ENCODE peak calls at places on chromosomes 7 and 10, in six cellular contexts. One of them, this sample, is unnamed.

GRCh38 chr10:53108317-53108934 is 335.8 kb upstream of the MBL2 start:
- DNase-seq in cardiac muscle cell: no peak
- DNase-seq in kidney epithelial cell: no peak
- DNase-seq in RWPE2: no peak
- DNase-seq in astrocyte: no peak
- DNase-seq in PC-3: peak
- DNase-seq in this sample: no peak

GRCh38 chr7:84228526-84228925 is 33.9 kb upstream of the SEMA3A start:
- DNase-seq in cardiac muscle cell: no peak
- DNase-seq in kidney epithelial cell: no peak
- DNase-seq in RWPE2: no peak
- DNase-seq in astrocyte: no peak
- DNase-seq in PC-3: no peak
- DNase-seq in this sample: no peak

GRCh38 chr7:1706721-1707613 is 36.9 kb downstream of the ELFN1 start:
- DNase-seq in cardiac muscle cell: no peak
- DNase-seq in kidney epithelial cell: no peak
- DNase-seq in RWPE2: peak
- DNase-seq in astrocyte: no peak
- DNase-seq in PC-3: no peak
- DNase-seq in this sample: no peak

GRCh38 chr10:85610381-85611092 is 756.1 kb downstream of the GRID1 start:
- DNase-seq in cardiac muscle cell: no peak
- DNase-seq in kidney epithelial cell: no peak
- DNase-seq in RWPE2: no peak
- DNase-seq in astrocyte: no peak
- DNase-seq in PC-3: no peak
- DNase-seq in this sample: no peak

GRCh38 chr7:50554923-50555322 is 10.3 kb downstream of the DDC start:
- DNase-seq in cardiac muscle cell: no peak
- DNase-seq in kidney epithelial cell: no peak
- DNase-seq in RWPE2: no peak
- DNase-seq in astrocyte: no peak
- DNase-seq in PC-3: no peak
- DNase-seq in this sample: no peak

GRCh38 chr7:3067193-3067592 is 23.5 kb upstream of the CARD11 start:
- DNase-seq in cardiac muscle cell: no peak
- DNase-seq in kidney epithelial cell: no peak
- DNase-seq in RWPE2: no peak
- DNase-seq in astrocyte: peak
- DNase-seq in PC-3: no peak
- DNase-seq in this sample: no peak

GRCh38 chr10:114607358-114607998 is 50.6 kb downstream of the ABLIM1 start:
- DNase-seq in cardiac muscle cell: peak
- DNase-seq in kidney epithelial cell: no peak
- DNase-seq in RWPE2: no peak
- DNase-seq in astrocyte: peak
- DNase-seq in PC-3: peak
- DNase-seq in this sample: peak

GRCh38 chr7:97842772-97843345 is 29.3 kb downstream of the ASNS start:
- DNase-seq in cardiac muscle cell: no peak
- DNase-seq in kidney epithelial cell: no peak
- DNase-seq in RWPE2: no peak
- DNase-seq in astrocyte: no peak
- DNase-seq in PC-3: no peak
- DNase-seq in this sample: no peak

GRCh38 chr10:16519250-16519907 is 2.3 kb downstream of the C1QL3 start:
- DNase-seq in cardiac muscle cell: no peak
- DNase-seq in kidney epithelial cell: no peak
- DNase-seq in RWPE2: no peak
- DNase-seq in astrocyte: no peak
- DNase-seq in PC-3: no peak
- DNase-seq in this sample: no peak

GRCh38 chr10:86254526-86255174 is 111.9 kb downstream of the GRID1 start:
- DNase-seq in cardiac muscle cell: no peak
- DNase-seq in kidney epithelial cell: no peak
- DNase-seq in RWPE2: no peak
- DNase-seq in astrocyte: no peak
- DNase-seq in PC-3: peak
- DNase-seq in this sample: no peak

GRCh38 chr7:140670343-140670935 is 2.3 kb upstream of the ADCK2 start:
- DNase-seq in cardiac muscle cell: no peak
- DNase-seq in kidney epithelial cell: no peak
- DNase-seq in RWPE2: no peak
- DNase-seq in astrocyte: no peak
- DNase-seq in PC-3: no peak
- DNase-seq in this sample: no peak

GRCh38 chr10:77635402-77636227 is 2.0 kb downstream of the KCNMA1 start:
- DNase-seq in cardiac muscle cell: no peak
- DNase-seq in kidney epithelial cell: no peak
- DNase-seq in RWPE2: no peak
- DNase-seq in astrocyte: no peak
- DNase-seq in PC-3: peak
- DNase-seq in this sample: no peak

GRCh38 chr7:129780257-129781127 is 169.0 kb downstream of the NRF1 start:
- DNase-seq in cardiac muscle cell: no peak
- DNase-seq in kidney epithelial cell: peak
- DNase-seq in RWPE2: peak
- DNase-seq in astrocyte: no peak
- DNase-seq in PC-3: peak
- DNase-seq in this sample: no peak

GRCh38 chr10:97763411-97763810 is 8.4 kb downstream of the SFRP5 start:
- DNase-seq in cardiac muscle cell: no peak
- DNase-seq in kidney epithelial cell: no peak
- DNase-seq in RWPE2: no peak
- DNase-seq in astrocyte: no peak
- DNase-seq in PC-3: no peak
- DNase-seq in this sample: no peak

GRCh38 chr10:101319241-101319915 is 34.6 kb upstream of the BTRC start:
- DNase-seq in cardiac muscle cell: peak
- DNase-seq in kidney epithelial cell: no peak
- DNase-seq in RWPE2: no peak
- DNase-seq in astrocyte: peak
- DNase-seq in PC-3: no peak
- DNase-seq in this sample: peak

GRCh38 chr10:125929613-125930012 is 33.2 kb downstream of the FANK1 start:
- DNase-seq in cardiac muscle cell: no peak
- DNase-seq in kidney epithelial cell: no peak
- DNase-seq in RWPE2: no peak
- DNase-seq in astrocyte: no peak
- DNase-seq in PC-3: no peak
- DNase-seq in this sample: no peak

GRCh38 chr7:65276822-65277221 is 96.8 kb upstream of the ZNF92 start:
- DNase-seq in cardiac muscle cell: no peak
- DNase-seq in kidney epithelial cell: no peak
- DNase-seq in RWPE2: no peak
- DNase-seq in astrocyte: no peak
- DNase-seq in PC-3: no peak
- DNase-seq in this sample: no peak

GRCh38 chr10:75663947-75664664 is 232.7 kb downstream of the LRMDA start:
- DNase-seq in cardiac muscle cell: peak
- DNase-seq in kidney epithelial cell: no peak
- DNase-seq in RWPE2: no peak
- DNase-seq in astrocyte: no peak
- DNase-seq in PC-3: peak
- DNase-seq in this sample: peak

DNA sequence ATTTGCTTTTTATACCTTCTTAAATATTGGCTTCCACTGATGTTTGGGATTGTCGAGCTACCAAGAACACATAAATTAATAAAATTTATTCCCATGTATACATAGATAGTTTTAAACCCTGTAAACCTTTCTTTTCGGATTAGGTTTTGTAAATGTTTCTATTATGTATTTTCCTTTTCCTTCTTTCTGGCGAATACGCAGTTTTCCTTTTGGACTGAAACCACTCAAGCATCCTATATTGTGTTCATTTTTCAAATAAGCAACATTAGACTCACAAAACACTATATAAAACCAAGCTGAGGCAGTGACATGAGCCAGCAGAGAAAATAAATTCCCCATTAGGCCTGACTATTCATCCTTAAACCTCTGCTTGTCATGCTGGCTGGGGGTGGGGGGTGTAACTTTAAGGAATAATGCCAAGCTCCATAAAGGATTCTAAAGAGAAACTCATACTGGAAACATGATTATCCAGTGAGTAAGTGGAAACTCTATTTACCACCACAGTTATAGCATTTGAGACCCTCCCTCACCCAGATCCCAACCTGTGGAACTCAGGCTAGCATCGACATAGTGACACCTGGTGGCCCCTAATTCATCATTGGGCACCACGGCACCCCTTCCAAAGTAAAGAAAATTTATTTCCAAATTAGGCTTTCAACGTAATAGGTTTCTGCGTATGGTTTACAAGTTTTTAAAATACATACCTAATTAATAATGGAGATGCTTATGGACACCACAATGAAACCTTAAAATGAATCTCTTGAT is 86.5 kb upstream of the CELF2 start:
- DNase-seq in cardiac muscle cell: no peak
- DNase-seq in kidney epithelial cell: no peak
- DNase-seq in RWPE2: no peak
- DNase-seq in astrocyte: no peak
- DNase-seq in PC-3: no peak
- DNase-seq in this sample: no peak
- TF ChIP-seq CTCF in cardiac muscle cell: no peak
- TF ChIP-seq CTCF in kidney epithelial cell: peak
- TF ChIP-seq CTCF in RWPE2: peak
- TF ChIP-seq CTCF in astrocyte: peak
- TF ChIP-seq CTCF in PC-3: no peak
- TF ChIP-seq CTCF in this sample: peak

GRCh38 chr7:74466196-74466813 is 12.6 kb downstream of the GTF2IRD1 start:
- DNase-seq in cardiac muscle cell: no peak
- DNase-seq in kidney epithelial cell: no peak
- DNase-seq in RWPE2: no peak
- DNase-seq in astrocyte: no peak
- DNase-seq in PC-3: no peak
- DNase-seq in this sample: no peak

GRCh38 chr7:74464931-74465906 is 11.5 kb downstream of the GTF2IRD1 start:
- DNase-seq in cardiac muscle cell: no peak
- DNase-seq in kidney epithelial cell: no peak
- DNase-seq in RWPE2: no peak
- DNase-seq in astrocyte: no peak
- DNase-seq in PC-3: peak
- DNase-seq in this sample: no peak

GRCh38 chr7:74467876-74468275 is 14.2 kb downstream of the GTF2IRD1 start:
- DNase-seq in cardiac muscle cell: no peak
- DNase-seq in kidney epithelial cell: no peak
- DNase-seq in RWPE2: no peak
- DNase-seq in astrocyte: no peak
- DNase-seq in PC-3: no peak
- DNase-seq in this sample: no peak

GRCh38 chr7:74461970-74462706 is 8.4 kb downstream of the GTF2IRD1 start:
- DNase-seq in cardiac muscle cell: no peak
- DNase-seq in kidney epithelial cell: no peak
- DNase-seq in RWPE2: no peak
- DNase-seq in astrocyte: no peak
- DNase-seq in PC-3: no peak
- DNase-seq in this sample: no peak

DNA sequence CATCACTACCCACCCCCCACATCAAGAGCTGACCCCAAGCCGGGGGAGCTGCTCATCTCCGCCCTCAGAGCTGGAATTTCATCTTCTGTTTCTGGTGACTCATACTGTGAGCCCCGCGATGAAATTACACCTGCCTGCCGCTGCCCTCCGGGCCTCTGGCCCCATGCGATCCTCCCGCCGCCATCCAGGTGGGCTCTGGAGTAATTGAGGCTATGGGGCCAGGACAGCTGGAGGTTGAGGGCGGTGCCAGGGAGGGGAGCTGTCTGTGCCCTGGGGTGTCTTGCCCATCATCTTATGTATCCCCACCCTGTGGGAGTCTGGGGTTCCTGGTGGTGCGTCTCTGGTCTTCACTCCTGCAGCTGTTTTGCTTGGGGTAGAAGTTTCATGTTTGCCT is 9.0 kb downstream of the GTF2IRD1 start:
- DNase-seq in cardiac muscle cell: no peak
- DNase-seq in kidney epithelial cell: no peak
- DNase-seq in RWPE2: no peak
- DNase-seq in astrocyte: no peak
- DNase-seq in PC-3: no peak
- DNase-seq in this sample: no peak
- H3K4me3 ChIP-seq in cardiac muscle cell: no peak
- H3K4me3 ChIP-seq in kidney epithelial cell: no peak
- H3K4me3 ChIP-seq in RWPE2: no peak
- H3K4me3 ChIP-seq in astrocyte: no peak
- H3K4me3 ChIP-seq in PC-3: no peak
- H3K4me3 ChIP-seq in this sample: no peak

GRCh38 chr7:105581066-105581811 is at the start of gene EFCAB10:
- DNase-seq in cardiac muscle cell: peak
- DNase-seq in kidney epithelial cell: peak
- DNase-seq in RWPE2: no peak
- DNase-seq in astrocyte: peak
- DNase-seq in PC-3: no peak
- DNase-seq in this sample: peak
- TF ChIP-seq CTCF in cardiac muscle cell: peak
- TF ChIP-seq CTCF in kidney epithelial cell: peak
- TF ChIP-seq CTCF in RWPE2: no peak
- TF ChIP-seq CTCF in astrocyte: no peak
- TF ChIP-seq CTCF in PC-3: no peak
- TF ChIP-seq CTCF in this sample: no peak

GRCh38 chr7:122304604-122304975 is at the start of gene FEZF1:
- DNase-seq in cardiac muscle cell: no peak
- DNase-seq in kidney epithelial cell: no peak
- DNase-seq in RWPE2: no peak
- DNase-seq in astrocyte: no peak
- DNase-seq in PC-3: peak
- DNase-seq in this sample: peak
- H3K4me3 ChIP-seq in cardiac muscle cell: peak
- H3K4me3 ChIP-seq in kidney epithelial cell: no peak
- H3K4me3 ChIP-seq in RWPE2: no peak
- H3K4me3 ChIP-seq in astrocyte: peak
- H3K4me3 ChIP-seq in PC-3: peak
- H3K4me3 ChIP-seq in this sample: no peak

GRCh38 chr10:68302503-68302823 is 29.4 kb upstream of the HNRNPH3 start:
- DNase-seq in cardiac muscle cell: no peak
- DNase-seq in kidney epithelial cell: no peak
- DNase-seq in RWPE2: no peak
- DNase-seq in astrocyte: no peak
- DNase-seq in PC-3: no peak
- DNase-seq in this sample: no peak
- TF ChIP-seq CTCF in cardiac muscle cell: no peak
- TF ChIP-seq CTCF in kidney epithelial cell: no peak
- TF ChIP-seq CTCF in RWPE2: peak
- TF ChIP-seq CTCF in astrocyte: no peak
- TF ChIP-seq CTCF in PC-3: no peak
- TF ChIP-seq CTCF in this sample: no peak

This sample was measured in fibroblast of pulmonary artery.